ENCODE peak calls at places on chromosome 9, in five cellular contexts. O is right lobe of liver, H is thoracic aorta, S is gastrocnemius medialis, B is PC-3. J is an unnamed sample.

GRCh38 chr9:100579665-100580064 is 1.8 kb downstream of the CAVIN4 start:
- ATAC-seq in O (no peak), H (no peak), S (no peak), B (no peak), J (no peak)

GRCh38 chr9:33350310-33350709 is 52.1 kb downstream of the AQP7 start:
- ATAC-seq in O (no peak), H (peak; percentile 72), S (peak; percentile 38), B (peak; percentile 96), J (peak; percentile 77)

GRCh38 chr9:37127018-37127417 is 6.6 kb downstream of the ZCCHC7 start:
- ATAC-seq in O (no peak), H (no peak), S (no peak), B (no peak), J (no peak)

GRCh38 chr9:13274901-13275641 is 4.4 kb downstream of the MPDZ start:
- ATAC-seq in O (peak; percentile 59), H (peak; percentile 16), S (no peak), B (no peak), J (no peak)

GRCh38 chr9:94985649-94986048 is 259.1 kb downstream of the AOPEP start:
- ATAC-seq in O (no peak), H (no peak), S (no peak), B (no peak), J (no peak)

GRCh38 chr9:123401879-123402513 is 46.0 kb downstream of the CRB2 start:
- ATAC-seq in O (peak; percentile 87), H (no peak), S (peak; percentile 27), B (no peak), J (no peak)

GRCh38 chr9:89755835-89756234 is 151.0 kb downstream of the GADD45G start:
- ATAC-seq in O (peak; percentile 16), H (no peak), S (no peak), B (no peak), J (peak; percentile 79)

GRCh38 chr9:130022566-130023146 is 20.3 kb downstream of the FNBP1 start:
- ATAC-seq in O (no peak), H (no peak), S (no peak), B (no peak), J (no peak)

GRCh38 chr9:79273311-79273710 is 298.5 kb upstream of the TLE4 start:
- ATAC-seq in O (no peak), H (no peak), S (no peak), B (no peak), J (no peak)

GRCh38 chr9:68969538-68969937 is 44.4 kb downstream of the PRKACG start:
- ATAC-seq in O (no peak), H (no peak), S (no peak), B (no peak), J (no peak)

GRCh38 chr9:11326231-11326630 is 713.4 kb upstream of the PTPRD start:
- ATAC-seq in O (no peak), H (no peak), S (no peak), B (no peak), J (no peak)

GRCh38 chr9:38451162-38451561 is 26.9 kb upstream of the IGFBPL1 start:
- ATAC-seq in O (no peak), H (no peak), S (no peak), B (no peak), J (no peak)

GRCh38 chr9:12882430-12882829 is 107.6 kb downstream of the LURAP1L start:
- ATAC-seq in O (no peak), H (peak; percentile 21), S (peak; percentile 72), B (peak; percentile 25), J (peak; percentile 74)

GRCh38 chr9:38057416-38058195 is 11.4 kb downstream of the SHB start:
- ATAC-seq in O (peak; percentile 25), H (no peak), S (no peak), B (no peak), J (no peak)

GRCh38 chr9:133714606-133715294 is 23.4 kb downstream of the SARDH start:
- ATAC-seq in O (peak; percentile 71), H (no peak), S (peak; percentile 26), B (no peak), J (peak; percentile 34)

GRCh38 chr9:114027159-114027895 is 50.8 kb downstream of the AMBP start:
- ATAC-seq in O (no peak), H (no peak), S (no peak), B (no peak), J (no peak)

GRCh38 chr9:128099932-128100491 is 27.5 kb downstream of the PTGES2 start:
- ATAC-seq in O (no peak), H (no peak), S (no peak), B (no peak), J (no peak)

GRCh38 chr9:136840877-136841645 is 1.2 kb upstream of the AJM1 start:
- ATAC-seq in O (peak; percentile 77), H (no peak), S (peak; percentile 54), B (peak; percentile 21), J (no peak)

GRCh38 chr9:83651558-83651957 is 28.6 kb downstream of the IDNK start:
- ATAC-seq in O (no peak), H (no peak), S (no peak), B (no peak), J (no peak)

GRCh38 chr9:5848372-5848882 is 15.5 kb upstream of the ERMP1 start:
- ATAC-seq in O (no peak), H (no peak), S (no peak), B (no peak), J (no peak)

GRCh38 chr9:7298123-7298522 is 501.5 kb downstream of the DMAC1 start:
- ATAC-seq in O (no peak), H (no peak), S (no peak), B (no peak), J (no peak)

GRCh38 chr9:114883709-114884108 is 46.7 kb downstream of the TNFSF8 start:
- ATAC-seq in O (no peak), H (no peak), S (no peak), B (no peak), J (no peak)

GRCh38 chr9:14298607-14299022 is 15.3 kb downstream of the NFIB start:
- ATAC-seq in O (peak; percentile 18), H (no peak), S (peak; percentile 15), B (no peak), J (no peak)

GRCh38 chr9:78821126-78821822 is 524.3 kb downstream of the PSAT1 start:
- ATAC-seq in O (peak; percentile 86), H (no peak), S (no peak), B (peak; percentile 29), J (no peak)

GRCh38 chr9:84748112-84748511 is 78.6 kb downstream of the NTRK2 start:
- ATAC-seq in O (no peak), H (no peak), S (no peak), B (no peak), J (no peak)
- H3K27ac ChIP-seq in O (no peak overlapping the region), H (no peak overlapping the region), S (no peak overlapping the region), B (no peak overlapping the region), J (no peak overlapping the region)

GRCh38 chr9:70488098-70488792 is 73.8 kb upstream of the KLF9 start:
- ATAC-seq in O (no peak), H (no peak), S (no peak), B (no peak), J (peak; percentile 5)
- H3K27ac ChIP-seq in O (no peak overlapping the region), H (no peak overlapping the region), S (peak overlapping the region; percentile 99), B (no peak overlapping the region), J (peak overlapping the region; percentile 68)

DNA sequence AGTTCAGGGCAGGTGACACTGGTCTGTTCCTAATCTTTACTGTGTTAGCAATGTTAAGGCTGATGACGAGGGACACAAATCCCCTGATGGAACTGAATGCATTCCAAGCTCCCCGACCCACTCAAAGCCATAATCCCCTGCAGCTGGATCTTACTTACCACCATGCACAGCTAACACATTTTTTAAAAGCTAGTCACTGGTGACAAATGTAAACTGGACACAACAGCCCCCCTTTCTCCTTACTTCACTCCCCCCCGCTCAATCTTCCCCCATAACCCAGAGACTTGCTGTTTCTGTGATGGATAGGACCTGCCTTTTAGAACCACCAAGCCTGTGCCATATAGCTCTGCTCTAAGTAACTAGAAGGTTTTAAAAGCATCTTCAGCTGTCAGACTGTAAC is 44.5 kb downstream of the BNC2 start:
- ATAC-seq in O (no peak), H (no peak), S (no peak), B (no peak), J (no peak)
- H3K27ac ChIP-seq in O (no peak overlapping the region), H (no peak overlapping the region), S (no peak overlapping the region), B (no peak overlapping the region), J (peak overlapping the region; percentile 20)

GRCh38 chr9:92726971-92727715 is 37.5 kb downstream of the BICD2 start:
- ATAC-seq in O (peak; percentile 66), H (no peak), S (peak; percentile 36), B (no peak), J (no peak)
- H3K27ac ChIP-seq in O (no peak overlapping the region), H (no peak overlapping the region), S (no peak overlapping the region), B (no peak overlapping the region), J (no peak overlapping the region)

DNA sequence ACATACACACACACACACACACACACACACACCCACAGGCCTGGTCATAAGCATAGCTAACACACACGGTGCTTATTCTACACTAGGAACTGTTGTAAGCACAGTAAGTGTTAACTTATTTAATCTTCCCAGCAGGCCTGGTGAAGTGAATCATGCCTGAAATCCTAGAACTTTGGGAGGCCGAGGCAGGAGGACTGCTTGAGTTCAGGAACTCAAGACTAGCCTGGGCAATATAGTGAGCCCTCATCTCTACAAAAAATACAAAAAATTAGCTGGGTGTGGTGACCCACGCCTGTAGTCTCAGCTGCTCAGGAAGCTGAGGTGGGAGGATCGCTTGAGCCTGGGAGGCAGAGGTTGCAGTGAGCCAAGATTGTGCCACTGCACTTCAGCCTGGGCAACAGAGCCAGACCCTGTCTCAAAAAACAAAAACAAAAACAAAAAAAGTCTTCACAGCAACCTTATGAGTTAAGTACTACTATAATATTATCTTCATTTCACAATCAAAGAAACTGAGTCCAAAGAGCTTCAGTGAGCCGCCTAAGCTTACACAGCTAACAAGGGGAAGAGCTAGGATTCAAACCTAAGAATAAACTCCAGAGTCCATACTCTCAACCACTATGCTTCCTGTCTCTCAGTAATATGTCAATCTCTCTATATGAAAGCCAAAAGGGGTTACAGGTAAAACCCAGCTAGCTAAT is 2.3 kb downstream of the MEGF9 start:
- ATAC-seq in O (no peak), H (no peak), S (no peak), B (no peak), J (no peak)
- H3K27ac ChIP-seq in O (peak overlapping the region; percentile 85), H (peak overlapping the region; percentile 19), S (peak overlapping the region; percentile 75), B (no peak overlapping the region), J (peak overlapping the region; percentile 53)